ENCODE peak calls at places on chromosomes 1 and 21, in five cellular contexts. One of them, this sample, is unnamed.

GRCh38 chr1:154627247-154628121 is 19.5 kb upstream of the ADAR start:
- DNase-seq in HCT116: peak; percentile 82
- DNase-seq in adrenal gland: peak; percentile 87
- DNase-seq in right atrium auricular region: peak; percentile 89
- DNase-seq in tibial nerve: peak; percentile 94
- DNase-seq in this sample: peak; percentile 70

GRCh38 chr21:46216132-46216747 is 12.3 kb downstream of the LSS start:
- DNase-seq in HCT116: no peak
- DNase-seq in adrenal gland: peak; percentile 11
- DNase-seq in right atrium auricular region: no peak
- DNase-seq in tibial nerve: no peak
- DNase-seq in this sample: no peak

GRCh38 chr21:33924766-33925100 is 9.1 kb upstream of the ATP5PO start:
- DNase-seq in HCT116: no peak
- DNase-seq in adrenal gland: no peak
- DNase-seq in right atrium auricular region: no peak
- DNase-seq in tibial nerve: no peak
- DNase-seq in this sample: no peak

GRCh38 chr1:117416004-117416403 is 48.8 kb downstream of the MAN1A2 start:
- DNase-seq in HCT116: no peak
- DNase-seq in adrenal gland: no peak
- DNase-seq in right atrium auricular region: no peak
- DNase-seq in tibial nerve: no peak
- DNase-seq in this sample: no peak

GRCh38 chr1:46131727-46132528 is 501 bp downstream of the PIK3R3 start:
- DNase-seq in HCT116: no peak
- DNase-seq in adrenal gland: peak; percentile 41
- DNase-seq in right atrium auricular region: peak; percentile 60
- DNase-seq in tibial nerve: peak; percentile 20
- DNase-seq in this sample: no peak

GRCh38 chr1:44267438-44267837 is 54.2 kb downstream of the DMAP1 start:
- DNase-seq in HCT116: no peak
- DNase-seq in adrenal gland: no peak
- DNase-seq in right atrium auricular region: no peak
- DNase-seq in tibial nerve: no peak
- DNase-seq in this sample: no peak

GRCh38 chr21:16588433-16588860 is 858.7 kb downstream of the USP25 start:
- DNase-seq in HCT116: no peak
- DNase-seq in adrenal gland: peak; percentile 92
- DNase-seq in right atrium auricular region: peak; percentile 84
- DNase-seq in tibial nerve: peak; percentile 74
- DNase-seq in this sample: peak; percentile 85

GRCh38 chr1:180168786-180169640 is 14.3 kb downstream of the QSOX1 start:
- DNase-seq in HCT116: no peak
- DNase-seq in adrenal gland: peak; percentile 55
- DNase-seq in right atrium auricular region: no peak
- DNase-seq in tibial nerve: no peak
- DNase-seq in this sample: no peak

GRCh38 chr1:222991908-222992307 is 151.1 kb downstream of the TLR5 start:
- DNase-seq in HCT116: no peak
- DNase-seq in adrenal gland: peak; percentile 37
- DNase-seq in right atrium auricular region: no peak
- DNase-seq in tibial nerve: no peak
- DNase-seq in this sample: no peak

GRCh38 chr1:215001419-215002021 is 81.0 kb upstream of the KCNK2 start:
- DNase-seq in HCT116: no peak
- DNase-seq in adrenal gland: no peak
- DNase-seq in right atrium auricular region: no peak
- DNase-seq in tibial nerve: no peak
- DNase-seq in this sample: no peak

GRCh38 chr1:58155418-58156123 is 391.0 kb downstream of the OMA1 start:
- DNase-seq in HCT116: peak; percentile 13
- DNase-seq in adrenal gland: peak; percentile 14
- DNase-seq in right atrium auricular region: peak; percentile 58
- DNase-seq in tibial nerve: no peak
- DNase-seq in this sample: no peak

GRCh38 chr1:10909697-10910489 is 102.6 kb upstream of the TARDBP start:
- DNase-seq in HCT116: no peak
- DNase-seq in adrenal gland: peak; percentile 35
- DNase-seq in right atrium auricular region: no peak
- DNase-seq in tibial nerve: no peak
- DNase-seq in this sample: no peak

GRCh38 chr1:208807446-208808117 is 563.4 kb upstream of the PLXNA2 start:
- DNase-seq in HCT116: no peak
- DNase-seq in adrenal gland: no peak
- DNase-seq in right atrium auricular region: no peak
- DNase-seq in tibial nerve: no peak
- DNase-seq in this sample: no peak

GRCh38 chr1:2009297-2010053 is 5.9 kb upstream of the CFAP74 start:
- DNase-seq in HCT116: no peak
- DNase-seq in adrenal gland: no peak
- DNase-seq in right atrium auricular region: no peak
- DNase-seq in tibial nerve: no peak
- DNase-seq in this sample: no peak

GRCh38 chr1:109509176-109510134 is at the start of gene AMIGO1:
- DNase-seq in HCT116: no peak
- DNase-seq in adrenal gland: peak; percentile 58
- DNase-seq in right atrium auricular region: no peak
- DNase-seq in tibial nerve: no peak
- DNase-seq in this sample: peak; percentile 24

GRCh38 chr1:42851960-42852607 is 5.7 kb downstream of the ZNF691 start:
- DNase-seq in HCT116: no peak
- DNase-seq in adrenal gland: no peak
- DNase-seq in right atrium auricular region: no peak
- DNase-seq in tibial nerve: no peak
- DNase-seq in this sample: no peak

GRCh38 chr1:211517006-211517405 is 25.0 kb upstream of the RD3 start:
- DNase-seq in HCT116: no peak
- DNase-seq in adrenal gland: no peak
- DNase-seq in right atrium auricular region: no peak
- DNase-seq in tibial nerve: no peak
- DNase-seq in this sample: no peak

GRCh38 chr1:59422921-59423575 is 126.2 kb downstream of the FGGY start:
- DNase-seq in HCT116: no peak
- DNase-seq in adrenal gland: peak; percentile 93
- DNase-seq in right atrium auricular region: peak; percentile 82
- DNase-seq in tibial nerve: peak; percentile 89
- DNase-seq in this sample: peak; percentile 73

GRCh38 chr1:84782311-84782771 is 92.1 kb upstream of the SSX2IP start:
- DNase-seq in HCT116: peak; percentile 65
- DNase-seq in adrenal gland: peak; percentile 57
- DNase-seq in right atrium auricular region: no peak
- DNase-seq in tibial nerve: peak; percentile 50
- DNase-seq in this sample: no peak

GRCh38 chr1:84780000-84780716 is 89.9 kb upstream of the SSX2IP start:
- DNase-seq in HCT116: no peak
- DNase-seq in adrenal gland: peak; percentile 55
- DNase-seq in right atrium auricular region: no peak
- DNase-seq in tibial nerve: no peak
- DNase-seq in this sample: no peak

GRCh38 chr1:84785231-84785630 is 95.0 kb upstream of the SSX2IP start:
- DNase-seq in HCT116: no peak
- DNase-seq in adrenal gland: peak; percentile 46
- DNase-seq in right atrium auricular region: no peak
- DNase-seq in tibial nerve: no peak
- DNase-seq in this sample: no peak

DNA sequence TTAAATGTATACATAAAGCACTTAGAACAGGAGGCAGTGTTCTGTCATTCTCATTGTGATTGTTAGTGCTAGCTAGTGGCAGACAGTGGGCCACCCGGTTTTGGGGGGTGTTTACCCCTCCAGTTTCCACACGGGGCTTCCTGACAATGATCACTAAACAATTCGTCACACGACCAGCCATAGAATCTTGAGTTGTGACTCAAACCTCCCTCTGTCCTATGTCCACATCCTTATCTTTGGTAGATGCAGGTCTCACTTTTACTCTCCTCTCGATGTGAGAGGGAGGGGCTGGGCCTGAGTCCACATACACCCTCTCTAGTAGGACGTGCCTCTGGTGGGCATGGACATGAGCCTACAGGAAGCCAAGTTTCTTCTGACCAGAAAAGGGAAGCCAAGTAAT is 92.6 kb upstream of the SSX2IP start:
- DNase-seq in HCT116: no peak
- DNase-seq in adrenal gland: no peak
- DNase-seq in right atrium auricular region: no peak
- DNase-seq in tibial nerve: no peak
- DNase-seq in this sample: no peak
- H3K27ac ChIP-seq in HCT116: no peak overlapping the region
- H3K27ac ChIP-seq in adrenal gland: no peak overlapping the region
- H3K27ac ChIP-seq in right atrium auricular region: no peak overlapping the region
- H3K27ac ChIP-seq in tibial nerve: no peak overlapping the region
- H3K27ac ChIP-seq in this sample: no peak overlapping the region

GRCh38 chr1:14926214-14926613 is 227.3 kb upstream of the TMEM51 start:
- DNase-seq in HCT116: no peak
- DNase-seq in adrenal gland: no peak
- DNase-seq in right atrium auricular region: no peak
- DNase-seq in tibial nerve: no peak
- DNase-seq in this sample: no peak
- H3K27ac ChIP-seq in HCT116: no peak overlapping the region
- H3K27ac ChIP-seq in adrenal gland: no peak overlapping the region
- H3K27ac ChIP-seq in right atrium auricular region: no peak overlapping the region
- H3K27ac ChIP-seq in tibial nerve: no peak overlapping the region
- H3K27ac ChIP-seq in this sample: no peak overlapping the region

DNA sequence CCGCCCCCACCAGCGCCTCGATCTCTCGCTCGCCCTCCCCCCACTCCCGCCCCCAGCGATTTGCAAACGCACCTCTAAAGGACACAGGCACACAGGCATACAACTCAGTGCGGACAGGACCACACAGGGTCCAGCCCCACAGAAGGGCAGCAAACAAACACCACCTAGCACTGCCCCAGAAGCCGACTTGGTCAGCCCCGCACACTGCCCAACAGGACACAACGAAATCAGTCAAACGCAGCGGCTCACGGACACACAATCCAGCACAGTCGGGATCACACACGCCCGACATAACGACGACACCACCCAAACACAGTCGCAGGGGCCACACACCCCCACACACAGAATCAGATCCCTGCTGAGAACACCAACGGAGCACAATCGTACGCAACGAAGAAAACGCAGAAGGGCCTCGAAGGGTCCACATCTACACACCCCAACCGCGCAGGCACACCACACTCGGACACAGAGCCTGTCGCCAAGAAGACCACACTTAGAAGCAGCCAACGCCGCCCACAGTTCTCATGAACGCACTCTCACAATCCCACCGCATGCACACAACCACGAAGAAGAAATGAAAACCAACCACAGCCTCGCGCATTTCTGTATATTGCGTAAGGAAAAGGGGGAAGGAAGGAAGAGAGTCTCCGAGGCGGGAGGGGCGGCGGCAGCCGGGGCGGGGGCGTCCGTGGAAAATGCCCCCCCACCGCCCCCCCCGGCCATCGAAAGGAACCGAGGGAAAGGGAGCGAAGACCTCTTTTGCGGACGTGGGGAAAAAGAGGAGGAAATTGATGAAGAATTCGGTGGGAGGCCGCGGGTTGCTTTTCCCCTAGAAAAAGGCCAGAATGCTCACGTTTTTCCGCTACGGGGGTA is 475 bp downstream of the TAL1 start:
- DNase-seq in HCT116: no peak
- DNase-seq in adrenal gland: no peak
- DNase-seq in right atrium auricular region: no peak
- DNase-seq in tibial nerve: peak; percentile 40
- DNase-seq in this sample: peak; percentile 9
- H3K27ac ChIP-seq in HCT116: no peak overlapping the region
- H3K27ac ChIP-seq in adrenal gland: peak overlapping the region; percentile 6
- H3K27ac ChIP-seq in right atrium auricular region: peak overlapping the region; percentile 81
- H3K27ac ChIP-seq in tibial nerve: peak overlapping the region; percentile 77
- H3K27ac ChIP-seq in this sample: peak overlapping the region; percentile 74

GRCh38 chr1:22712502-22713271 is 2.0 kb downstream of the EPHB2 start:
- DNase-seq in HCT116: no peak
- DNase-seq in adrenal gland: no peak
- DNase-seq in right atrium auricular region: no peak
- DNase-seq in tibial nerve: no peak
- DNase-seq in this sample: no peak

GRCh38 chr1:22711591-22712501 is 1.2 kb downstream of the EPHB2 start:
- DNase-seq in HCT116: no peak
- DNase-seq in adrenal gland: no peak
- DNase-seq in right atrium auricular region: no peak
- DNase-seq in tibial nerve: no peak
- DNase-seq in this sample: no peak

GRCh38 chr1:22721122-22721873 is 10.7 kb downstream of the EPHB2 start:
- DNase-seq in HCT116: no peak
- DNase-seq in adrenal gland: no peak
- DNase-seq in right atrium auricular region: peak; percentile 73
- DNase-seq in tibial nerve: peak; percentile 33
- DNase-seq in this sample: no peak

GRCh38 chr1:22714455-22714854 is 3.8 kb downstream of the EPHB2 start:
- DNase-seq in HCT116: no peak
- DNase-seq in adrenal gland: no peak
- DNase-seq in right atrium auricular region: no peak
- DNase-seq in tibial nerve: no peak
- DNase-seq in this sample: no peak

DNA sequence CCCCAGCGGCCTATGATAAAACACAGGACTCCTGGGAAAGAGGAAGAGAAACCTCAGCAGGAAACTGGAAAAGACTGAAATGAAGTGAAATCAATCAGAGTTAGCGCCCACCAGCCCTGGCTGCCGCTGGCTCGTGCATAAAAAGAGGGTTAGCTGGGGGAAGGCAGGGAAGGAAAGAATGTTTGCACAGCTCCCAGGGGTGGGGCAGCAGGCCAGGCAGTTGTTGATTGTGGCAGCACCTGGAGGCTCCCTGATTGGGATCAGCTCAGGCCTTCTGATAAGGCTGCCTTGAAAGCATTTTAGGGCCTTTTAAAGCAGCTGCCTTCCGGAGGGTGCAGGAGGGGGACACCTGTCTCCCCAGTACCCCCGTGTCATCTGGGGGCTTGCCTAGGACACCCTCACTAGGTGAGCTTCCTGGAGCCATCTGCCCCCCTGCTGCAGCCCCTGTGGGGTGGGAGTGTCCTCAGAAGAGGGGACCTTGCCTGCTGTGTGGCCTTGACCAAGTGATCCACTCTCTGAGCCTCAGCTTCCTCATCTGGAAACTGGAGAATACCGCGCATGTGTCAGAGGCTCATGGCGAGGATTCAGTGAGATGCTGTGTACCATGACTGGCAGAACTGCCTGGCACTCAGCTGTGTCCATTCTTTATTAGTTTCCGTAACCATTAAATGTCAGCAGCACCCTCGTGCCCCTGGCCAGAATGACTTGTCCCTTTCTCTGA is 6.6 kb downstream of the EPHB2 start:
- DNase-seq in HCT116: no peak
- DNase-seq in adrenal gland: no peak
- DNase-seq in right atrium auricular region: no peak
- DNase-seq in tibial nerve: no peak
- DNase-seq in this sample: no peak
- H3K27ac ChIP-seq in HCT116: no peak overlapping the region
- H3K27ac ChIP-seq in adrenal gland: no peak overlapping the region
- H3K27ac ChIP-seq in right atrium auricular region: no peak overlapping the region
- H3K27ac ChIP-seq in tibial nerve: no peak overlapping the region
- H3K27ac ChIP-seq in this sample: no peak overlapping the region

DNA sequence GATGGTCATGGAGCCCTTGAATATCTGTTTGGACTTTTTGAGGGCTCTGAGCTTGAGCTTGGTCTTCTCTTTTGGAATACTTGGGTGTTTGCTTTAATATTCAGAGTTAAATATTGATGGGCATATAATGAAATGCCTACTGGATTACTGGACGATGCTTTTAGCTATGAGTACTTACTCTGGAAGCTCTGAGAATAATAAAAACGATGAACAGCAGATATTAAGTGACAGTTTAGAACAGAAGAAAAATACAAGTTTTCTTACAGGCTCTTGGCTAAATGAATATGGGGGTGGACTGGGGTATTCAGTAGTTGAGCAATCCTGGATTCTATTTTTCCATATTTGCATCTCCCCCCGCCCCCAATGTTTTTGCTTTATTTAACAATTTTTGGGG is 20.7 kb downstream of the GALNT2 start:
- DNase-seq in HCT116: no peak
- DNase-seq in adrenal gland: no peak
- DNase-seq in right atrium auricular region: no peak
- DNase-seq in tibial nerve: no peak
- DNase-seq in this sample: no peak
- H3K27ac ChIP-seq in HCT116: no peak overlapping the region
- H3K27ac ChIP-seq in adrenal gland: peak overlapping the region; percentile 26
- H3K27ac ChIP-seq in right atrium auricular region: no peak overlapping the region
- H3K27ac ChIP-seq in tibial nerve: peak overlapping the region; percentile 84
- H3K27ac ChIP-seq in this sample: no peak overlapping the region